ENCODE peak calls at places on chromosomes 6 and 20, in four cellular contexts. O, Y, E and T are unnamed samples.

GRCh38 chr6:168149015-168149414 is 70.0 kb upstream of the FRMD1 start:
- DNase-seq in O (no peak), Y (no peak), E (no peak), T (no peak)

GRCh38 chr20:57663681-57664451 is 43.6 kb upstream of the ZBP1 start:
- DNase-seq in O (no peak), Y (no peak), E (no peak), T (no peak)

GRCh38 chr6:11212625-11213024 is 19.8 kb downstream of the NEDD9 start:
- DNase-seq in O (no peak), Y (no peak), E (no peak), T (no peak)

GRCh38 chr6:27279513-27280063 is 32.1 kb downstream of the PRSS16 start:
- DNase-seq in O (no peak), Y (peak; percentile 63), E (no peak), T (peak; percentile 69)

GRCh38 chr6:22108199-22108598 is 188.6 kb downstream of the PRL start:
- DNase-seq in O (no peak), Y (no peak), E (no peak), T (no peak)

GRCh38 chr6:41625442-41625841 is 12.8 kb upstream of the MDFI start:
- DNase-seq in O (no peak), Y (no peak), E (no peak), T (no peak)

GRCh38 chr20:2305479-2305878 is 9.7 kb downstream of the TGM3 start:
- DNase-seq in O (no peak), Y (no peak), E (no peak), T (no peak)

GRCh38 chr20:62942456-62942855 is 4.5 kb downstream of the GID8 start:
- DNase-seq in O (no peak), Y (no peak), E (no peak), T (no peak)

GRCh38 chr6:116073765-116074450 is 13.2 kb upstream of the FRK start:
- DNase-seq in O (peak; percentile 75), Y (no peak), E (no peak), T (no peak)

GRCh38 chr20:17345321-17345720 is 118.5 kb downstream of the PCSK2 start:
- DNase-seq in O (no peak), Y (no peak), E (no peak), T (no peak)
- H2AFZ ChIP-seq in O (no peak overlapping the region), Y (no peak overlapping the region), E (no peak overlapping the region), T (no peak overlapping the region)

DNA sequence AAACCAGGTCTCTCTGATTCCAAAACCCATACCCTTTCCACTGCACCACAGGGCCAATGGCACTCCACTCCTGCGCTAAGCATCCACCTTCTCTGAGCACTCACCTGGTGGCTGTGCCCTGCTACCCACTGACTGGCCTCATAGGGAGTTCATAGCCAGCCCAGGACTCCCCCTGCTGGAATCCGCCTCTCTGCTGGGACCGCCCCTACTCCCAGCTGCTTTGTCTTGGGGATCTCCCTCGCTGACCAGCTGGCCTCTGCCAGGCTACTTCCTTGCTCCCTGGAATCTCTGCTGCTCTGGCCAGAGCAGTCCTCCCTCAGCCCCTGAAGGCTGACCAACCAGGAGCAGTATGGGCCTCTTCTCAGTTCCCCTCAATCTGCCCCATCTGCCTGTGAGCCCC is 129.7 kb downstream of the FAXC start:
- DNase-seq in O (no peak), Y (peak; percentile 88), E (no peak), T (peak; percentile 8)
- TF ChIP-seq JUNB in O (no peak), Y (no peak), E (no peak), T (no peak)

DNA sequence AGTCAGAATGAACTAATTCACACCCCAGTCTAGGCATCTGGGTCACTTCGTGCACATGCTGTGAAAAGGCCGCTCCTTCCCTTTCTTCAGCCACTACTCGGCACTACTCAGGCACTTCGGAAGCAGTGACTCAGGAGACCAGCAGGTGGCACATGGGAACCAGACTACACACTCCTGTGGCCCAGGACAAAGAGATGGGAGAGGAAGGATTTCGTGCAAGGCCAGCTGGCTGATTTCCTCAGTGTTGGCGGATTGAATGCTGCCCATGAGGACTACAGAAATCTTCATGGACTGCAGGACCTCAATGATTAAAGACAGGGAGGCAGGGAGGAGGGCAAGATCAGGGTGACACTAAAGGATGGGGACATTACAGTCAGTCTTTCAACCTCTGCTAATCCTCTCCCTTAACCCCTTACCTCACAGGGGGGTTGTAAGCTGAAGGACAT is 117.8 kb upstream of the SPACA1 start:
- DNase-seq in O (peak; percentile 78), Y (peak; percentile 94), E (peak; percentile 71), T (peak; percentile 66)
- H2AFZ ChIP-seq in O (peak overlapping the region; percentile 67), Y (peak overlapping the region; percentile 60), E (peak overlapping the region; percentile 96), T (no peak overlapping the region)

GRCh38 chr20:50776122-50776795 is 18.6 kb upstream of the BCAS4 start:
- DNase-seq in O (no peak), Y (no peak), E (no peak), T (no peak)
- TF ChIP-seq JUNB in O (no peak), Y (no peak), E (no peak), T (no peak)

DNA sequence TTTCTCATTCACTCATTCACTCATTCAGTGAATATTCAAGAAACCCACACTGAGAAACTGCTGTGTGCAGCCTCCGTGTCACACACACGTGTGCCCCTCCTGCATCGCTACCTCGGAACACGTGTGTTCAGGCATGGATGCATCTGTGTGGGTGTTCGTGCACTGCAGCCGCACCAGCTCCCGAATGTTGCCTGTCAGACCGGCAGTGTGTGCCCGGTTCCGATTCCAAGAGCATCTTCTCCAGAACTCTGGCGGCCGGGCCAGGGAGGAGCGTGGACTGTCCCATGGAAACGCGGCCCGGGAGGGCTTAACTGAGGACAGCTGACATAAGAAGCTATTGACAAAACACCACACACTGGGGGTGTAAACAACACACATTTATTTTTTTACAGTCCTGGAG is 216.0 kb downstream of the DLL1 start:
- DNase-seq in O (no peak), Y (no peak), E (no peak), T (no peak)
- H2AFZ ChIP-seq in O (no peak overlapping the region), Y (no peak overlapping the region), E (no peak overlapping the region), T (no peak overlapping the region)

GRCh38 chr20:36460648-36461599 is 80.4 kb upstream of the MYL9 start:
- DNase-seq in O (peak; percentile 89), Y (peak; percentile 97), E (peak; percentile 65), T (peak; percentile 95)

GRCh38 chr20:36463212-36464061 is 77.9 kb upstream of the MYL9 start:
- DNase-seq in O (no peak), Y (no peak), E (no peak), T (no peak)

GRCh38 chr20:36465109-36466080 is 75.9 kb upstream of the MYL9 start:
- DNase-seq in O (peak; percentile 66), Y (peak; percentile 59), E (no peak), T (peak; percentile 72)

GRCh38 chr20:36461600-36462439 is 79.5 kb upstream of the MYL9 start:
- DNase-seq in O (no peak), Y (peak; percentile 77), E (no peak), T (peak; percentile 70)

GRCh38 chr20:36462440-36463211 is 78.7 kb upstream of the MYL9 start:
- DNase-seq in O (no peak), Y (peak; percentile 54), E (no peak), T (no peak)
- TF ChIP-seq JUNB in O (no peak), Y (no peak), E (peak; percentile 14), T (no peak)

DNA sequence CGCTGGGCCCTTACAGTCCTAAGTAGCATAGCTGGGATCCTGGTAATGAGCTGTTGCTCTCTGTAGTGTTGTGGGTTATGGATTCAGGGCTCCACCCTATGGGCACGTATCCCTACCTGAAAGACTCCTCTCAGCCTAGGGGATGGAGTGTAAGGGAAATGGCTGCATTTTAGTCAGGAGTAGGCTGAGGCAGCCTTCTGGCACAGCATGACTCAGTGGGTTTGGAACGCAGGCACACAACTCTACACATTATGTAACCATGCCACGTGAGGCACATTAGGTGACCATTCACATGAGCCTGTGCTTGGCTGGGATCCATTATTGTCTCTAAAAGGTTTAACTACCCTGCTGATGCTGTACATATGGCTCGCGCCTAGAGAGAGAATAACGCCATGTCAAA is 27.8 kb downstream of the HDDC2 start:
- DNase-seq in O (no peak), Y (no peak), E (no peak), T (no peak)
- H2AFZ ChIP-seq in O (no peak overlapping the region), Y (no peak overlapping the region), E (no peak overlapping the region), T (no peak overlapping the region)

GRCh38 chr20:33017542-33017941 is 10.0 kb downstream of the BPIFB2 start:
- DNase-seq in O (no peak), Y (no peak), E (no peak), T (no peak)

GRCh38 chr20:33014336-33015113 is 7.0 kb downstream of the BPIFB2 start:
- DNase-seq in O (no peak), Y (no peak), E (no peak), T (no peak)

GRCh38 chr20:33015114-33015491 is 7.6 kb downstream of the BPIFB2 start:
- DNase-seq in O (no peak), Y (no peak), E (no peak), T (no peak)

GRCh38 chr20:33016581-33017109 is 9.1 kb downstream of the BPIFB2 start:
- DNase-seq in O (no peak), Y (no peak), E (no peak), T (no peak)

DNA sequence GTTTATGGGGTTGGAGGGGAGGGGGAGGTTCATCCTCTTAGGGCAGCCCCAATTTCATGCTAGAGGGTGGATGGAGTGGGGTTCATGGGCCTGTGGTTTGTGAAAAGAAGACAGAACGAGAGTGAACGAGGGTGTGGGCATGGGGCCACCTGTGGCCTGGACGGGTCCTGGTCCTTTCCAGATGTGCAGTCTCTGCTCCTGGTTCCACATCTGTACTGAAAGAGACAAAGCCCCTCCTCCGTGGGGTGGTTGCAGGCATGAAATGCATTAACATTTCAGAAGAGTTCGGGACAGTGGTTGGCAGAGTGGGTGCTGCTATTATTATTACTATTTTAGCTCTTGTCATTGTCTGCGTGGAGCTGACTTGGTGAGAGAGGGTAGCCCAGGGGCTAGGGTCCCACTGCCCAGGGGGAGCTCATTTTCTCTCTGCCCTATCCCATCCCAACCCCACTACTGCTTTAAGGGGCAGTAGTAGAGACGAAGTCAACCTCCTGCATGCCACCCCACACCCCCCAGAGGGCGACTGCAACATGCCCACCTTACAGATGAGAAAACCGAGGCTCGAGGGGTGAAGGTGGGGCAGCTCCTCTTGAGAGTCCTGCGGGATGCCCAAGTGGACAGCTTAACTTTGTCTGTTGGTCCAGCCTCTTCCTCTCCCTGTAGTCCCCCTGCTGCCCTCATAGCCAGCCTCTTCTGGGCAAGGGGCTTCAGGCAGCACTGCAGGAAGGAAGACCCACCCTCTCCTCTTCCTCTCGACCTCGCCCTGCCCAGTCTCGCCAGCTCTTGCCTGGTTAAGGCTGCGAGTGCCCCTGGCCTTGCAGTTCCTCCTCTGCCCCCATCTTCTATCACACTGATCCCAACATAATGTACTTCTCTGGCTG is 8.4 kb downstream of the BPIFB2 start:
- DNase-seq in O (no peak), Y (no peak), E (no peak), T (no peak)
- TF ChIP-seq JUNB in O (no peak), Y (no peak), E (no peak), T (no peak)

GRCh38 chr20:6783752-6784725 is 16.6 kb downstream of the BMP2 start:
- DNase-seq in O (no peak), Y (no peak), E (no peak), T (no peak)

GRCh38 chr20:6784767-6785166 is 17.3 kb downstream of the BMP2 start:
- DNase-seq in O (no peak), Y (no peak), E (no peak), T (no peak)

DNA sequence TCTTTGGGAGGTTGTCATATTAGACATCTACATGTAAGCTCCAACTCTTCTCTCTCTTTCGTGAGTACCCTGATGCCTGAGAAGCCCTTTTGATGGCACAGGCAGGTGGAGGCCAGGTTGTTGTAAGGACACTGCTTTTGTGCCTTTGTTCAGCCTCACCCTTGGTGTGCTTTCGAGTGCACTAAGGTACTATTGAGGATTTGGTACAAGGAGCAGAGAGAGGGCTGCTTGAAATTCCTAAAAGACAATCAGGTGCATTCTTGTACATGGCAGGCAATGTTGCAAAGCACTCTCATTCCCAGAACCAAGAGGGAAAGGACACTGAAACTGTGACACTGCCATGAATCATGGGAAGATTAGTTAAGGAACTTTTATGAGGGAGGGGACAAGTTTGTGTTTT is 19.1 kb downstream of the BMP2 start:
- DNase-seq in O (no peak), Y (no peak), E (no peak), T (no peak)
- H2AFZ ChIP-seq in O (no peak overlapping the region), Y (no peak overlapping the region), E (no peak overlapping the region), T (no peak overlapping the region)